ENCODE peak calls at places on chromosomes 13 and 19, in nine cellular contexts. D is foreskin fibroblast; W is glutamatergic neuron; G is neural crest cell; I is MCF 10A; F is CD14-positive monocyte; Y is CD4-positive, alpha-beta T cell; Q is astrocyte of the spinal cord; N is dorsolateral prefrontal cortex. T is an unnamed sample.

GRCh38 chr19:2532252-2533071 is 56.5 kb downstream of the GADD45B start:
- DNase-seq in D (peak; percentile 89), W (no peak), G (no peak), I (peak; percentile 95), F (no peak), Y (no peak), Q (peak; percentile 81), N (no peak), T (no peak)

GRCh38 chr13:113628291-113629270 is 29.4 kb downstream of the ATP4B start:
- DNase-seq in D (no peak), W (peak; percentile 13), G (no peak), I (no peak), F (peak; percentile 37), Y (no peak), Q (no peak), N (no peak), T (no peak)

GRCh38 chr13:99505814-99506269 is 4.6 kb downstream of the TM9SF2 start:
- DNase-seq in D (no peak), W (no peak), G (no peak), I (peak; percentile 27), F (no peak), Y (no peak), Q (peak; percentile 20), N (no peak), T (no peak)

GRCh38 chr19:41324921-41325639 is 15.1 kb downstream of the CCDC97 start:
- DNase-seq in D (peak; percentile 75), W (peak; percentile 60), G (no peak), I (peak; percentile 79), F (no peak), Y (no peak), Q (peak; percentile 83), N (no peak), T (no peak)

GRCh38 chr19:1482361-1483066 is 3.5 kb upstream of the C19orf25 start:
- DNase-seq in D (no peak), W (no peak), G (no peak), I (no peak), F (no peak), Y (no peak), Q (no peak), N (no peak), T (no peak)

GRCh38 chr13:113926301-113926761 is 47.5 kb downstream of the C13orf46 start:
- DNase-seq in D (peak; percentile 90), W (no peak), G (no peak), I (peak; percentile 80), F (peak; percentile 7), Y (no peak), Q (no peak), N (no peak), T (no peak)

GRCh38 chr19:3554254-3555083 is 2.9 kb downstream of the MFSD12 start:
- DNase-seq in D (no peak), W (no peak), G (no peak), I (no peak), F (no peak), Y (peak; percentile 71), Q (no peak), N (no peak), T (peak; percentile 2)

GRCh38 chr19:41175825-41176734 is 16.9 kb upstream of the CYP2S1 start:
- DNase-seq in D (peak; percentile 65), W (no peak), G (peak; percentile 6), I (peak; percentile 81), F (peak; percentile 70), Y (peak; percentile 28), Q (peak; percentile 69), N (no peak), T (no peak)

GRCh38 chr19:47704024-47704423 is 9.2 kb upstream of the EHD2 start:
- DNase-seq in D (peak; percentile 58), W (no peak), G (no peak), I (peak; percentile 46), F (no peak), Y (no peak), Q (peak; percentile 77), N (no peak), T (no peak)

GRCh38 chr13:114263590-114263989 is 17.8 kb upstream of the UPF3A start:
- DNase-seq in D (no peak), W (no peak), G (no peak), I (no peak), F (no peak), Y (no peak), Q (no peak), N (no peak), T (peak; percentile 91)

GRCh38 chr13:66205807-66206206 is 1024.3 kb downstream of the PCDH9 start:
- DNase-seq in D (no peak), W (no peak), G (no peak), I (no peak), F (no peak), Y (no peak), Q (no peak), N (no peak), T (no peak)

GRCh38 chr13:20448470-20448869 is 77.2 kb downstream of the CRYL1 start:
- DNase-seq in D (no peak), W (no peak), G (no peak), I (no peak), F (no peak), Y (no peak), Q (no peak), N (no peak), T (no peak)

GRCh38 chr13:42108217-42108616 is 59.8 kb downstream of the DGKH start:
- DNase-seq in D (no peak), W (no peak), G (no peak), I (no peak), F (no peak), Y (no peak), Q (no peak), N (no peak), T (no peak)

GRCh38 chr19:34480971-34481821 is at the start of gene WTIP:
- DNase-seq in D (peak; percentile 92), W (peak; percentile 60), G (peak; percentile 75), I (peak; percentile 58), F (no peak), Y (no peak), Q (peak; percentile 89), N (no peak), T (no peak)

GRCh38 chr13:101258071-101258470 is 158.2 kb downstream of the NALCN start:
- DNase-seq in D (peak; percentile 91), W (peak; percentile 51), G (no peak), I (peak; percentile 68), F (no peak), Y (no peak), Q (peak; percentile 95), N (no peak), T (peak; percentile 61)
- TF ChIP-seq CTCF in D (no peak), W (no peak), G (no peak), I (no peak), F (no peak), Y (no peak), Q (no peak), N (no peak), T (no peak)

DNA sequence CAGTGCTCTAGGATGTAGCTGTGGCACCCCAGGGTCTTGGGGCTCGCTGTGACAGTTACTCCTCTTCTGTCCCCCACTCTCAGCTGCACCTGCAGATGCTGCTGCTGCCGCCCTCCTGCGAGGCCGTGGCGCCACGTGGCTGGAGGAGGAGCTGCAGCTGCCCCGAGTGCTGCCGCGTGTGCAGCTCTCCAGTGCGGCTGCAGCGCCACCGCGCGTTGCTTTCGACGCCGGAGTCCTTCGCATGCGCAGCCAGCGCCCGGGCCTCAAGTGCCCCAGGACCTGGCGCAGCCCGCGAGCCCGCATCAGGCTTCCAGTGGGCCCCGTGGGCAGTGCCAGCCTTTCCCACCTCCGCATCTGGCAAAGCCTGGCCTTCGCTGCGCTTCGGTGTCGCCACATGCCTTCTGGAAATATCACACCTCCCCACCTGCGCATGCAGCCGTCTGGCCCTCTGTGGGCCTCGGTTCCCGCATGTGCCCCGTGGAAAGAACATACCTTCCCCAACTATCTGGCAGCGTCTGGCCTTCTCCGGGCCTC is 692 bp upstream of the ZNF580 start:
- DNase-seq in D (peak; percentile 81), W (peak; percentile 56), G (no peak), I (no peak), F (no peak), Y (peak; percentile 67), Q (peak; percentile 59), N (peak; percentile 77), T (no peak)
- TF ChIP-seq CTCF in D (peak; percentile 43), W (no peak), G (no peak), I (no peak), F (peak; percentile 67), Y (peak; percentile 47), Q (peak; percentile 33), N (peak; percentile 55), T (no peak)

GRCh38 chr19:45160870-45161714 is at the start of gene NKPD1:
- DNase-seq in D (no peak), W (peak; percentile 70), G (no peak), I (no peak), F (no peak), Y (no peak), Q (no peak), N (no peak), T (no peak)

GRCh38 chr19:45163156-45163555 is 2.4 kb upstream of the NKPD1 start:
- DNase-seq in D (no peak), W (no peak), G (no peak), I (peak; percentile 37), F (no peak), Y (no peak), Q (no peak), N (no peak), T (no peak)

GRCh38 chr19:45163751-45164150 is 3.0 kb upstream of the NKPD1 start:
- DNase-seq in D (no peak), W (no peak), G (no peak), I (no peak), F (no peak), Y (no peak), Q (no peak), N (no peak), T (no peak)

GRCh38 chr19:45162464-45163143 is 1.8 kb upstream of the NKPD1 start:
- DNase-seq in D (no peak), W (no peak), G (no peak), I (peak; percentile 84), F (no peak), Y (no peak), Q (no peak), N (no peak), T (no peak)

DNA sequence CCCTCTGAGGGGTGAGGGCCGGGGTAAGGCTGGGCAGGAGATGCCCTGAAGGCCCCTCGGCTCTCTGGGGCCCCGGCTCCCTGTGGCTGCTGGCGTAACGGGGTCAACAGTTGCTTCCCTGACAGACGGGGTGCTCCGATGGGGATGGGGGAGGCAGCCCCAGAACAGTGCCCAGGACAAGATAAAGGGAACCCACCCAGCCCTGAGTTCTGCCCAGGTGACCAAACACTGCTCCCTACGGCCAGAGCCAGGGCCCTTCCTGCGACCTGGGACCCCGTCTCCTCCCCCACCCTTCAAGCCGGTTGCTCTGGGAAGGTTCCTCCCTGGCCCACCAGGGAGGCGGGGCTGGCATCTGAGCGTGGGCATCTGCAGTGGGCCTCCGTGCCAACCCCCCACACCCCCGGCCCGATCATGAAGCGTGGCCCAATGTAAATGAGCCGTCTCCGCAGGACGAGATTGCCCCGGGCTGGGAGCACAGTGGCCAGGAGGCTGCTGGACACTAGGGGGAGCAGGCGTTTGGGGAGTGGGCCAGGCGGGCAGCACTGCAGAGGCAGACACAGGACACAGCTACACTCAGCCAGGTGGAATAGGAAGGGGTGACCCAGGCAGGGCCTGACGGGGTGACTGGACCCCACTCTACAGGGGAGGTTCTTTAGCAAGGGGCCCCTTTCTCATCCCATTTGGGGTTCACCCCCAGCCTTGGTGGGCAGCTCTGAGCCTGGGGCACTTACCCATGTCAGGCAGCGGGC is 1.1 kb upstream of the NKPD1 start:
- DNase-seq in D (no peak), W (peak; percentile 82), G (peak; percentile 75), I (no peak), F (no peak), Y (no peak), Q (peak; percentile 34), N (no peak), T (no peak)
- TF ChIP-seq CTCF in D (peak; percentile 75), W (peak; percentile 40), G (peak; percentile 64), I (peak; percentile 24), F (peak; percentile 5), Y (no peak), Q (peak; percentile 92), N (peak; percentile 12), T (peak; percentile 45)

GRCh38 chr19:16115309-16116039 is 3.8 kb downstream of the RAB8A start:
- DNase-seq in D (no peak), W (no peak), G (no peak), I (no peak), F (no peak), Y (no peak), Q (no peak), N (peak; percentile 60), T (no peak)
- TF ChIP-seq CTCF in D (no peak), W (no peak), G (no peak), I (no peak), F (no peak), Y (no peak), Q (no peak), N (no peak), T (no peak)